ENCODE peak calls at places on chromosomes 13 and 19, in five cellular contexts. One of them, this sample, is unnamed.

GRCh38 chr13:102597029-102598015 is 536 bp downstream of the TPP2 start:
- DNase-seq in aorta: peak
- DNase-seq in C1 segment of cervical spinal cord: no peak
- DNase-seq in omental fat pad: no peak
- DNase-seq in endothelial cell: peak
- DNase-seq in this sample: no peak

GRCh38 chr19:5829567-5830315 is 9.8 kb downstream of the FUT6 start:
- DNase-seq in aorta: no peak
- DNase-seq in C1 segment of cervical spinal cord: no peak
- DNase-seq in omental fat pad: no peak
- DNase-seq in endothelial cell: no peak
- DNase-seq in this sample: no peak

GRCh38 chr19:4906963-4907362 is 2.3 kb upstream of the UHRF1 start:
- DNase-seq in aorta: no peak
- DNase-seq in C1 segment of cervical spinal cord: no peak
- DNase-seq in omental fat pad: no peak
- DNase-seq in endothelial cell: no peak
- DNase-seq in this sample: no peak

GRCh38 chr13:85693889-85694511 is 105.2 kb downstream of the SLITRK6 start:
- DNase-seq in aorta: no peak
- DNase-seq in C1 segment of cervical spinal cord: no peak
- DNase-seq in omental fat pad: no peak
- DNase-seq in endothelial cell: no peak
- DNase-seq in this sample: no peak

GRCh38 chr13:35858665-35859064 is 272.5 kb downstream of the DCLK1 start:
- DNase-seq in aorta: no peak
- DNase-seq in C1 segment of cervical spinal cord: no peak
- DNase-seq in omental fat pad: no peak
- DNase-seq in endothelial cell: no peak
- DNase-seq in this sample: no peak

GRCh38 chr13:98992355-98992754 is 14.5 kb upstream of the DOCK9 start:
- DNase-seq in aorta: no peak
- DNase-seq in C1 segment of cervical spinal cord: no peak
- DNase-seq in omental fat pad: no peak
- DNase-seq in endothelial cell: no peak
- DNase-seq in this sample: no peak

GRCh38 chr13:66665991-66666390 is 564.1 kb downstream of the PCDH9 start:
- DNase-seq in aorta: no peak
- DNase-seq in C1 segment of cervical spinal cord: no peak
- DNase-seq in omental fat pad: no peak
- DNase-seq in endothelial cell: peak
- DNase-seq in this sample: peak

GRCh38 chr13:40023608-40024577 is 368.4 kb downstream of the COG6 start:
- DNase-seq in aorta: no peak
- DNase-seq in C1 segment of cervical spinal cord: no peak
- DNase-seq in omental fat pad: no peak
- DNase-seq in endothelial cell: no peak
- DNase-seq in this sample: no peak

GRCh38 chr13:98482476-98483444 is 94.1 kb downstream of the STK24 start:
- DNase-seq in aorta: peak
- DNase-seq in C1 segment of cervical spinal cord: no peak
- DNase-seq in omental fat pad: no peak
- DNase-seq in endothelial cell: no peak
- DNase-seq in this sample: peak

GRCh38 chr13:98285317-98285716 is 108.2 kb upstream of the RNF113B start:
- DNase-seq in aorta: no peak
- DNase-seq in C1 segment of cervical spinal cord: no peak
- DNase-seq in omental fat pad: no peak
- DNase-seq in endothelial cell: no peak
- DNase-seq in this sample: no peak

GRCh38 chr19:18044825-18045304 is 36.9 kb downstream of the ARRDC2 start:
- DNase-seq in aorta: peak
- DNase-seq in C1 segment of cervical spinal cord: no peak
- DNase-seq in omental fat pad: no peak
- DNase-seq in endothelial cell: no peak
- DNase-seq in this sample: peak

GRCh38 chr19:44738603-44739585 is 9.6 kb upstream of the BCL3 start:
- DNase-seq in aorta: no peak
- DNase-seq in C1 segment of cervical spinal cord: no peak
- DNase-seq in omental fat pad: no peak
- DNase-seq in endothelial cell: no peak
- DNase-seq in this sample: no peak

GRCh38 chr13:71638728-71639127 is 228.3 kb downstream of the DACH1 start:
- DNase-seq in aorta: no peak
- DNase-seq in C1 segment of cervical spinal cord: no peak
- DNase-seq in omental fat pad: no peak
- DNase-seq in endothelial cell: no peak
- DNase-seq in this sample: no peak

GRCh38 chr19:31427857-31428256 is 78.6 kb upstream of the TSHZ3 start:
- DNase-seq in aorta: no peak
- DNase-seq in C1 segment of cervical spinal cord: no peak
- DNase-seq in omental fat pad: no peak
- DNase-seq in endothelial cell: no peak
- DNase-seq in this sample: no peak

GRCh38 chr19:17234911-17235617 is 9.0 kb downstream of the OCEL1 start:
- DNase-seq in aorta: no peak
- DNase-seq in C1 segment of cervical spinal cord: no peak
- DNase-seq in omental fat pad: no peak
- DNase-seq in endothelial cell: peak
- DNase-seq in this sample: no peak

GRCh38 chr13:45778897-45779296 is 72.7 kb downstream of the SIAH3 start:
- DNase-seq in aorta: no peak
- DNase-seq in C1 segment of cervical spinal cord: no peak
- DNase-seq in omental fat pad: no peak
- DNase-seq in endothelial cell: no peak
- DNase-seq in this sample: no peak

GRCh38 chr13:97855570-97855970 is 97.9 kb upstream of the IPO5 start:
- DNase-seq in aorta: no peak
- DNase-seq in C1 segment of cervical spinal cord: no peak
- DNase-seq in omental fat pad: no peak
- DNase-seq in endothelial cell: peak
- DNase-seq in this sample: peak

GRCh38 chr19:18893573-18894253 is 2.2 kb downstream of the CERS1 start:
- DNase-seq in aorta: no peak
- DNase-seq in C1 segment of cervical spinal cord: no peak
- DNase-seq in omental fat pad: no peak
- DNase-seq in endothelial cell: no peak
- DNase-seq in this sample: peak

GRCh38 chr13:36919206-36919832 is 719 bp downstream of the SMAD9 start:
- DNase-seq in aorta: peak
- DNase-seq in C1 segment of cervical spinal cord: no peak
- DNase-seq in omental fat pad: no peak
- DNase-seq in endothelial cell: peak
- DNase-seq in this sample: no peak

GRCh38 chr13:41222259-41222852 is 28.0 kb upstream of the KBTBD7 start:
- DNase-seq in aorta: no peak
- DNase-seq in C1 segment of cervical spinal cord: no peak
- DNase-seq in omental fat pad: no peak
- DNase-seq in endothelial cell: peak
- DNase-seq in this sample: peak

GRCh38 chr19:53192771-53193533 is at the start of gene ZNF665:
- DNase-seq in aorta: peak
- DNase-seq in C1 segment of cervical spinal cord: peak
- DNase-seq in omental fat pad: peak
- DNase-seq in endothelial cell: peak
- DNase-seq in this sample: peak

This sample was measured in globus pallidus.